ENCODE peak calls at places on chromosomes 12 and 14, in four cellular contexts. One of them, this sample, is unnamed.

GRCh38 chr12:91123236-91123635 is 11.9 kb upstream of the LUM start:
- DNase-seq in left ventricle myocardium inferior: no peak
- DNase-seq in kidney: no peak
- DNase-seq in heart right ventricle: no peak
- DNase-seq in this sample: no peak

GRCh38 chr14:39232554-39233415 is 930 bp upstream of the MIA2 start:
- DNase-seq in left ventricle myocardium inferior: no peak
- DNase-seq in kidney: no peak
- DNase-seq in heart right ventricle: no peak
- DNase-seq in this sample: no peak

GRCh38 chr14:93970589-93970966 is 5.8 kb downstream of the ASB2 start:
- DNase-seq in left ventricle myocardium inferior: no peak
- DNase-seq in kidney: no peak
- DNase-seq in heart right ventricle: no peak
- DNase-seq in this sample: peak

GRCh38 chr14:104458845-104459244 is 120.7 kb upstream of the C14orf180 start:
- DNase-seq in left ventricle myocardium inferior: no peak
- DNase-seq in kidney: no peak
- DNase-seq in heart right ventricle: no peak
- DNase-seq in this sample: no peak

GRCh38 chr12:85951823-85952222 is 77.7 kb downstream of the NTS start:
- DNase-seq in left ventricle myocardium inferior: no peak
- DNase-seq in kidney: no peak
- DNase-seq in heart right ventricle: no peak
- DNase-seq in this sample: no peak

GRCh38 chr12:124855275-124855957 is 8.2 kb downstream of the SCARB1 start:
- DNase-seq in left ventricle myocardium inferior: no peak
- DNase-seq in kidney: no peak
- DNase-seq in heart right ventricle: no peak
- DNase-seq in this sample: peak

GRCh38 chr12:123533672-123534643 is at the start of gene RILPL1:
- DNase-seq in left ventricle myocardium inferior: peak
- DNase-seq in kidney: peak
- DNase-seq in heart right ventricle: peak
- DNase-seq in this sample: peak

GRCh38 chr14:61109288-61109687 is 128.2 kb downstream of the SLC38A6 start:
- DNase-seq in left ventricle myocardium inferior: no peak
- DNase-seq in kidney: no peak
- DNase-seq in heart right ventricle: no peak
- DNase-seq in this sample: no peak

GRCh38 chr14:71175491-71175890 is 268.2 kb downstream of the PCNX1 start:
- DNase-seq in left ventricle myocardium inferior: no peak
- DNase-seq in kidney: no peak
- DNase-seq in heart right ventricle: no peak
- DNase-seq in this sample: no peak

GRCh38 chr12:114319422-114319821 is 86.5 kb downstream of the TBX5 start:
- DNase-seq in left ventricle myocardium inferior: no peak
- DNase-seq in kidney: no peak
- DNase-seq in heart right ventricle: peak
- DNase-seq in this sample: no peak

GRCh38 chr14:104858811-104859426 is 6.1 kb upstream of the CEP170B start:
- DNase-seq in left ventricle myocardium inferior: no peak
- DNase-seq in kidney: peak
- DNase-seq in heart right ventricle: no peak
- DNase-seq in this sample: no peak

GRCh38 chr12:51788876-51789275 is 59.6 kb downstream of the FIGNL2 start:
- DNase-seq in left ventricle myocardium inferior: no peak
- DNase-seq in kidney: no peak
- DNase-seq in heart right ventricle: no peak
- DNase-seq in this sample: peak

GRCh38 chr14:80356413-80356812 is 145.1 kb upstream of the DIO2 start:
- DNase-seq in left ventricle myocardium inferior: no peak
- DNase-seq in kidney: no peak
- DNase-seq in heart right ventricle: no peak
- DNase-seq in this sample: peak

GRCh38 chr14:79254069-79254775 is 957.1 kb downstream of the DIO2 start:
- DNase-seq in left ventricle myocardium inferior: no peak
- DNase-seq in kidney: no peak
- DNase-seq in heart right ventricle: no peak
- DNase-seq in this sample: peak

DNA sequence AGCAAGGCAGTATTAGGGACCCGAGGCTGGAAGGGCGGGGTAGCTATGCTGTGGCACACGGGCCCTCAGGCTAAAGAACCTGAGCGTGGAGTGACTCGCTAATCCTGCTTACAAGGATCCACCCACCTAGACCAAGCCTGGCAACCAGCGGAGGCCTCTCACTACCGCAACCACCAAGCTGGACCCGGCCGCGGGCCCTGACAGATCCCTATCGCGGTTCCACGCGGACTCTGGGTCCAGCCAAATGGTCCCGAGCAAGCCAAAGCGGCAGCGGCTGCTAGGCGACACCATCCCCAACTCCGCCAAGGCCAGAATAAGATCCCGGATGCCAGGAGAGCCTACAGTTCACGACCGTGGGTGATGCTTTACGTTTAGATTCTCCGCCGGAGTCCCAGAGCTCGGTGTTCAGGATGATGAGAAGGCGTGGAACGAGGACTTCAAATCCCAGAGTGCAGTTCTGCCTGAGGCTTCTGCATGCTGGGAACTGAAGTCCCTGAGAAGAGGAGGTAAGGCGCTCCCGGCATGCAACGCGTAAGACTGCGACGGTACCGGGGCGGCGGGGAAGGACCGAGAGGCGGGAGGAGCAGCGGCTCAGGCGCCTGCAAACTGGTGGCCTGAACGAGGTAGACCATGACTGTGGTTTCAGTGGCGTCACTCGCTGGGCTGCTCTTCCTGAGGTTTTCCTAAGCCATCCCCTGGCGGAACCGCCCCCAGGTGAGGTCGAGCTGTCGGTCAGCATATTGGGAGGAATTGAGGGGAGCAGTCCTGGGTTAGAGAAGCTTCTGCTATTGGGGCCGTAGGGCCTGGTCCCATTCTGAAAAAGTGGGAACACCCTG is at the start of the genes CEP290 and TMTC3:
- DNase-seq in left ventricle myocardium inferior: peak
- DNase-seq in kidney: peak
- DNase-seq in heart right ventricle: peak
- DNase-seq in this sample: peak
- H3K27ac ChIP-seq in left ventricle myocardium inferior: peak
- H3K27ac ChIP-seq in kidney: peak
- H3K27ac ChIP-seq in heart right ventricle: peak
- H3K27ac ChIP-seq in this sample: peak

GRCh38 chr12:120358412-120359158 is 10.4 kb downstream of the MSI1 start:
- DNase-seq in left ventricle myocardium inferior: no peak
- DNase-seq in kidney: peak
- DNase-seq in heart right ventricle: no peak
- DNase-seq in this sample: no peak
- H3K27ac ChIP-seq in left ventricle myocardium inferior: no peak
- H3K27ac ChIP-seq in kidney: no peak
- H3K27ac ChIP-seq in heart right ventricle: no peak
- H3K27ac ChIP-seq in this sample: no peak

GRCh38 chr12:88530868-88531267 is 49.4 kb downstream of the KITLG start:
- DNase-seq in left ventricle myocardium inferior: no peak
- DNase-seq in kidney: no peak
- DNase-seq in heart right ventricle: no peak
- DNase-seq in this sample: no peak

DNA sequence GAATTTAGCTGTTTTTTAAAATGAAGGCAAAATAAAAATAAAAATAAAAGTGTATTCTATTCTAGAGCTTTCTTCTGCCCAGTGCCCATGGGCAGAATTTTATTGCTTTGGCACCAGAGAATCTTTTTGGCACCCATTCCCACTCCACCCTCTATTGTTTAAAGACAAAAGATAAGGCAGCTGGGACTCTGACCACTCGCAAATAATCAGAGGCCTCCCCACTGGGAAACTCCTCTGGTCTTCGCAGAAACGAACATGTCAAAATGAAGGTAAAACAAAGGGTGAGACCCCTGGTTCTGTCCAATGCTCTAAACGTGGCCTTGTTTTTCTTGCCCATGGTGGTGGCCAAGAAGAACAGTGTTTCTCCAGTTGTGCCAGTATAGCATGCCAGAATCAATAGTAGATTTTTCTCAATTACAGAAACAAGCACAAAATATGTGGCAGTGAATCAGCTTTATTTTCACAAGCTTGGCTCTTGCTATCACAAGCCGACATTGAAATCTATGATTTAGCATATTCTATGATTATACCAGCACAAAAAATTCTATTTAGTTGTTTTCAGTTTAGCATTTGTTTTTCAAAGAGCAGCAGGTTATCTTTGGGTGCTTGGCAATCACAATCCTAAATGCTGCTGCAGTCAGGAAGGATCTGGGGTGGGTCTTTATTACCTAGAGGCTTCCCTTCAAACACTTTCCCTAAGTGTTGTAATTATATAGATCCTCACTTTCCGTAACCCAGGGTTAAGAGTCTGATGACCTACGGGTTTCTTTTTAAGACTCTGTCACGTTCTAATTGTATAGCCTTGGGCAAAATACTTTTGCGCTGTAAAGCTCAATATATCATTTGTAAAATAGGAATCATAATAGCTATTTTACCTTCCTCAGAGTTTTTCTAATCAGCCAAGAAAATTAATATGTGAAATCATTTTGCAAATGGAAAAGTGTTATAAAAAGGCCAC is 50.5 kb downstream of the KITLG start:
- DNase-seq in left ventricle myocardium inferior: no peak
- DNase-seq in kidney: no peak
- DNase-seq in heart right ventricle: no peak
- DNase-seq in this sample: no peak
- H3K27ac ChIP-seq in left ventricle myocardium inferior: peak
- H3K27ac ChIP-seq in kidney: no peak
- H3K27ac ChIP-seq in heart right ventricle: peak
- H3K27ac ChIP-seq in this sample: peak

GRCh38 chr12:11539156-11539555 is 110.3 kb upstream of the ETV6 start:
- DNase-seq in left ventricle myocardium inferior: no peak
- DNase-seq in kidney: no peak
- DNase-seq in heart right ventricle: no peak
- DNase-seq in this sample: no peak

GRCh38 chr12:11540615-11541014 is 108.9 kb upstream of the ETV6 start:
- DNase-seq in left ventricle myocardium inferior: no peak
- DNase-seq in kidney: no peak
- DNase-seq in heart right ventricle: no peak
- DNase-seq in this sample: no peak

GRCh38 chr12:11540156-11540555 is 109.3 kb upstream of the ETV6 start:
- DNase-seq in left ventricle myocardium inferior: no peak
- DNase-seq in kidney: peak
- DNase-seq in heart right ventricle: no peak
- DNase-seq in this sample: no peak

GRCh38 chr12:11534064-11534463 is 115.4 kb upstream of the ETV6 start:
- DNase-seq in left ventricle myocardium inferior: no peak
- DNase-seq in kidney: no peak
- DNase-seq in heart right ventricle: no peak
- DNase-seq in this sample: no peak

DNA sequence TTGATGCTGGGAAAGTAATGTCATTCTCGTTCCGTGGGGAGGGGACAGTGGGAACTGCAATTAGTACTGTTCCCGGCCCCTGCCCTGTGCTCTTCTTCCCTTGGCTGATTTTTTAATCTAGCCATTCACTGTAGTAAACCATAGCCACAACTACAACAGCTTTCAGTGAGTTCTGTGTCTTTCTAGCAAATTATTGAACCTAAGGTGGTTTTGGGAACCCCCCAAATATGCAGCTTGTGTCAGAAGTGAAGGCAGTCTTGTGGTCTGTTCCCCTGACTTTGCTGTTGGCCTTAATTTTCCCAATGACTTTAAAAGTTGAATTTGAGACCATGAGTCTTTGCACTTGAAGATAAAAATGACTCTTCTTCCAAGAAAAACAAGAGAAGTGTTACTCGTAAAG is 114.3 kb upstream of the ETV6 start:
- DNase-seq in left ventricle myocardium inferior: no peak
- DNase-seq in kidney: no peak
- DNase-seq in heart right ventricle: no peak
- DNase-seq in this sample: no peak
- H3K27ac ChIP-seq in left ventricle myocardium inferior: no peak
- H3K27ac ChIP-seq in kidney: no peak
- H3K27ac ChIP-seq in heart right ventricle: no peak
- H3K27ac ChIP-seq in this sample: no peak